ENCODE peak calls at places on chromosomes 1 and 21, in five cellular contexts. N is PC-9, I is H9, M is nephron progenitor cell, V is AG09319. B is an unnamed sample.
A peak's percentile ranks its signal among the peaks of the same experiment; 100 is the strongest.

GRCh38 chr1:178651742-178652141 is 73.3 kb upstream of the RALGPS2 start:
- DNase-seq in N (no peak), I (no peak), M (no peak), V (no peak), B (no peak)

GRCh38 chr1:99726818-99727217 is 39.6 kb downstream of the FRRS1 start:
- DNase-seq in N (no peak), I (no peak), M (no peak), V (no peak), B (no peak)

GRCh38 chr1:167791281-167792209 is 69.8 kb downstream of the MPZL1 start:
- DNase-seq in N (no peak), I (no peak), M (peak; percentile 41), V (peak; percentile 97), B (no peak)

GRCh38 chr1:236176337-236177336 is 34.3 kb downstream of the GPR137B start:
- DNase-seq in N (no peak), I (no peak), M (no peak), V (no peak), B (no peak)

GRCh38 chr1:214418380-214418779 is 133.0 kb downstream of the PTPN14 start:
- DNase-seq in N (no peak), I (no peak), M (no peak), V (no peak), B (no peak)

GRCh38 chr1:165402517-165403111 is 42.3 kb downstream of the RXRG start:
- DNase-seq in N (no peak), I (no peak), M (no peak), V (no peak), B (no peak)

GRCh38 chr1:102434421-102434820 is 437.7 kb upstream of the OLFM3 start:
- DNase-seq in N (no peak), I (peak; percentile 50), M (peak; percentile 31), V (no peak), B (no peak)

GRCh38 chr1:225990705-225991464 is 8.3 kb downstream of the SDE2 start:
- DNase-seq in N (no peak), I (no peak), M (no peak), V (no peak), B (no peak)

GRCh38 chr1:94597701-94598100 is 56.1 kb upstream of the F3 start:
- DNase-seq in N (no peak), I (no peak), M (no peak), V (no peak), B (no peak)

GRCh38 chr1:118084400-118084799 is 100.6 kb downstream of the SPAG17 start:
- DNase-seq in N (no peak), I (no peak), M (no peak), V (no peak), B (no peak)

GRCh38 chr1:187471555-187471954 is 642.8 kb downstream of the PLA2G4A start:
- DNase-seq in N (no peak), I (no peak), M (no peak), V (no peak), B (no peak)

GRCh38 chr1:67983867-67984266 is 66.6 kb downstream of the DIRAS3 start:
- DNase-seq in N (no peak), I (no peak), M (no peak), V (no peak), B (no peak)

GRCh38 chr21:26845066-26845749 is at the start of gene ADAMTS1:
- DNase-seq in N (no peak), I (peak; percentile 91), M (peak; percentile 93), V (peak; percentile 89), B (peak; percentile 96)

GRCh38 chr1:11858613-11858967 is at the start of gene NPPB:
- DNase-seq in N (no peak), I (no peak), M (no peak), V (no peak), B (no peak)

GRCh38 chr1:89286549-89287181 is 14.0 kb upstream of the GBP5 start:
- DNase-seq in N (no peak), I (no peak), M (no peak), V (no peak), B (no peak)

GRCh38 chr1:205272541-205272940 is 44.8 kb downstream of the TMCC2 start:
- DNase-seq in N (no peak), I (no peak), M (no peak), V (no peak), B (no peak)

GRCh38 chr1:31750858-31751638 is 13.1 kb downstream of the ADGRB2 start:
- DNase-seq in N (no peak), I (no peak), M (no peak), V (no peak), B (no peak)

GRCh38 chr21:43608225-43608624 is 51.1 kb downstream of the HSF2BP start:
- DNase-seq in N (no peak), I (no peak), M (no peak), V (no peak), B (no peak)

GRCh38 chr1:244988521-244988920 is 124.2 kb upstream of the HNRNPU start:
- DNase-seq in N (no peak), I (no peak), M (no peak), V (no peak), B (no peak)

GRCh38 chr1:11655263-11656079 is 794 bp downstream of the FBXO44 start:
- DNase-seq in N (no peak), I (no peak), M (peak; percentile 22), V (no peak), B (no peak)

GRCh38 chr1:54227091-54227602 is 27.2 kb downstream of the MRPL37 start:
- DNase-seq in N (peak; percentile 84), I (no peak), M (no peak), V (no peak), B (no peak)

GRCh38 chr1:234065794-234066447 is 161.4 kb downstream of the SLC35F3 start:
- DNase-seq in N (peak; percentile 75), I (peak; percentile 81), M (peak; percentile 82), V (peak; percentile 3), B (no peak)

GRCh38 chr1:202034683-202035462 is 24.5 kb downstream of the ELF3 start:
- DNase-seq in N (peak; percentile 98), I (no peak), M (peak; percentile 55), V (peak; percentile 82), B (peak; percentile 96)

GRCh38 chr1:92167151-92167550 is 50.6 kb upstream of the C1orf146 start:
- DNase-seq in N (no peak), I (no peak), M (no peak), V (no peak), B (no peak)

GRCh38 chr1:58584082-58584895 is 7.2 kb upstream of the TACSTD2 start:
- DNase-seq in N (peak; percentile 90), I (no peak), M (no peak), V (peak; percentile 79), B (no peak)

GRCh38 chr1:24727490-24728214 is 17.6 kb upstream of the CLIC4 start:
- DNase-seq in N (no peak), I (no peak), M (no peak), V (peak; percentile 49), B (no peak)

GRCh38 chr1:93692983-93693591 is 11.4 kb upstream of the BCAR3 start:
- DNase-seq in N (peak; percentile 74), I (no peak), M (no peak), V (no peak), B (no peak)

GRCh38 chr1:206797534-206798383 is 25.5 kb upstream of the IL10 start:
- DNase-seq in N (no peak), I (peak; percentile 65), M (peak; percentile 21), V (no peak), B (no peak)

GRCh38 chr1:17692645-17693044 is 62.5 kb upstream of the ACTL8 start:
- DNase-seq in N (no peak), I (no peak), M (no peak), V (no peak), B (no peak)

GRCh38 chr1:17700363-17700762 is 54.8 kb upstream of the ACTL8 start:
- DNase-seq in N (no peak), I (no peak), M (peak; percentile 28), V (no peak), B (no peak)

GRCh38 chr1:17700981-17701870 is 53.9 kb upstream of the ACTL8 start:
- DNase-seq in N (no peak), I (no peak), M (no peak), V (no peak), B (no peak)

GRCh38 chr1:17691147-17691634 is 63.9 kb upstream of the ACTL8 start:
- DNase-seq in N (no peak), I (no peak), M (no peak), V (no peak), B (no peak)

GRCh38 chr1:17696417-17697301 is 58.5 kb upstream of the ACTL8 start:
- DNase-seq in N (no peak), I (peak; percentile 79), M (peak; percentile 52), V (peak; percentile 12), B (no peak)
- TF ChIP-seq CTCF in N (no peak), I (peak; percentile 63), M (peak; percentile 43), V (peak; percentile 39), B (peak; percentile 80)

DNA sequence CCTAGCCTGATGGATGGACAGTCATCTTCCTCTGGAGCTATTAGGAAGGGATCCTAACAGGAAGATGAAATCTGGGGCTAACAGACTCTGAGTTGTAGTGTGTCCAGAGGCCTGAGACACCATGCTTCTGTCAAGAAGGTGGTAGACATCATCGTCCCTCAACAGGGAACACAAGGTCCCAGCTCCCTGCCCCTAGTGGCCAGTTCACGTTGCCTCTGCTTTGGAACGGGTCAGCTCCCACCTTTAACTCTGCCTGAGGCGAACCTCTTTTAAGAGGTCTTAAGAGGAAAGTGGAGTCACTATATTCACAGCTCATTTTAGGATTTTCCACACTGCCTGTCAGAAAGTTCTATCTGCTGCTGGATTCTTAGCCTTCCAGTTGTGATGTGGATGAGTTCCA is 28.3 kb downstream of the LRRC71 start:
- DNase-seq in N (no peak), I (peak; percentile 51), M (no peak), V (no peak), B (no peak)
- TF ChIP-seq CTCF in N (peak; percentile 20), I (peak; percentile 70), M (no peak), V (no peak), B (peak; percentile 34)

DNA sequence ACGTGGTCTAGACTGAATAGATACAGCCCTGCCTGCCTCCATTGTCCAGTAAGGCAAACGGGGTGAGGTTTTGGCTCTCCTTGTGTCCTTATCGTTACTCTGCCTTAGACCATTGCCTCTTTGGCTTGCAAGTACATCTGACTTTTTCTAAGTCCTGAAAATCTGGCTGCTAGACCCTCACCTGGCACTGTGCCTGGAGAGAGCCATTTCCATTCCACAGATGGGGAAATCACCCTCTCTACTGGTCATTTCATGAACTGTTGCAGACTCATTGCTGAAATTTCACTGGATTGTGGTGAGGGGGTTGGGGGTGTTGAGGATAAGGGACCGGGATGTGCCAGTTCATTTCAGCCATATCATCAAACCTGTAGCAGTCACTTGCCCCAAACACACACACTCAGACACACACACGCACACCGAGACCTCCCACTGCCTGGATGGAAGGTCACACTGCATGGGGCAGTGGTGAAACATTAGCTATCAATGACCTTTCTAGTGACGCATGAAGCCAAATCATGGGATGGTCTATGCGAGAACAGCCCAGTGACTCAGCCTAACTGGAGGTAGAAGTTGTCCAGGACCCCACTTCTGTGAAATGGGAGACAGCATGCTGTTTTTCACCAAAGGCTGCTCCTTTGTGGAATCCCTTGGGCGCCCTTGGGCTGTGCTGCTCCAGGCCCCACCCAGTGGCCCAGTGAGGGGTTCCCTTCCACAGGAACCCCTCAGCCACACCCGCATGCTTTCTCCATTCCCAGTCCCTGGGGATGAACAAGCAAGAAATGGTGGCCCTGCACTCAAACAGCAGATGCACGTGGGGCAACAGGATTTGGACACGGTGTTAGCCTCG is 34.9 kb upstream of the VASH2 start:
- DNase-seq in N (no peak), I (peak; percentile 64), M (no peak), V (no peak), B (no peak)
- TF ChIP-seq CTCF in N (peak; percentile 20), I (peak; percentile 61), M (peak; percentile 15), V (peak; percentile 18), B (peak; percentile 65)

DNA sequence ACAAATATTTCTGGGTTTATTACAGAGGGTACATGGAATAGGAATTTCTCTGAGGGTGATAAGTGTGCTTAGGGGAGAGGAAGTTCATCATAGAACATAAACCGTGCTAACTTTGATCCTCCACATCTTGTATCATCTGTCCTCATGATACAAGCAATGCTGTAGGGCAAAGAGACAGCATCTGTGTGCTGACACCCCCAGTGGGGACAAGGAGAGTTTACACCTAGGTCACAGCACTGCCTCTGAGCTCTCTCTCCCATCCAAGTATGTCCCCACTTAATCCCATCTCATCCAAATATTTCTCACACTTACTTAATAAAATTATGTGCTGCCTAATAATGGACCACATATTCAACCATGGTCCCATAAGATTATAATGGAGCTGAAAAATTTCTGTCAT is 4.3 kb upstream of the TEDDM1 start:
- DNase-seq in N (no peak), I (peak; percentile 33), M (no peak), V (no peak), B (no peak)
- TF ChIP-seq CTCF in N (no peak), I (peak; percentile 56), M (no peak), V (no peak), B (peak; percentile 8)